ENCODE peak calls at places on chromosome 12, in five cellular contexts. W is effector memory CD4-positive, alpha-beta T cell; S is stimulated activated CD8-positive, alpha-beta memory T cell treated with anti-CD3 and anti-CD28 coated beads, Interleukin-4, amount 100 ng/mL, for 4 hours; H is activated CD4-positive, alpha-beta T cell treated with anti-CD3 and anti-CD28 coated beads, Interleukin-2, amount 50 U/mL, for 1 hour; R is brain pericyte. I is an unnamed sample.

GRCh38 chr12:70989232-70989631 is 68.7 kb upstream of the PTPRR start:
- DNase-seq in W (no peak), S (no peak), H (no peak), R (no peak), I (no peak)

GRCh38 chr12:52419656-52420055 is 13.5 kb upstream of the KRT82 start:
- DNase-seq in W (no peak), S (no peak), H (no peak), R (no peak), I (no peak)

GRCh38 chr12:93376436-93377251 is 1.1 kb upstream of the NUDT4 start:
- DNase-seq in W (no peak), S (no peak), H (no peak), R (no peak), I (no peak)

GRCh38 chr12:12327802-12328201 is 22.2 kb downstream of the MANSC1 start:
- DNase-seq in W (no peak), S (no peak), H (no peak), R (no peak), I (peak; percentile 36)

GRCh38 chr12:57089259-57090245 is 638 bp downstream of the NAB2 start:
- DNase-seq in W (peak; percentile 32), S (no peak), H (peak; percentile 40), R (no peak), I (peak; percentile 47)

GRCh38 chr12:119406322-119406721 is 71.8 kb downstream of the CCDC60 start:
- DNase-seq in W (no peak), S (no peak), H (no peak), R (no peak), I (no peak)

GRCh38 chr12:10810068-10810467 is at the start of gene TAS2R9:
- DNase-seq in W (no peak), S (no peak), H (no peak), R (no peak), I (no peak)

GRCh38 chr12:64618953-64619590 is 8.8 kb downstream of the RASSF3 start:
- DNase-seq in W (no peak), S (no peak), H (no peak), R (no peak), I (peak; percentile 19)

GRCh38 chr12:58500399-58500798 is 419.9 kb downstream of the LRIG3 start:
- DNase-seq in W (no peak), S (no peak), H (no peak), R (no peak), I (no peak)

GRCh38 chr12:14664434-14665023 is 31.9 kb downstream of the GUCY2C start:
- DNase-seq in W (peak; percentile 24), S (no peak), H (peak; percentile 37), R (no peak), I (peak; percentile 45)

GRCh38 chr12:132018193-132018916 is 68.6 kb downstream of the EP400 start:
- DNase-seq in W (no peak), S (no peak), H (no peak), R (no peak), I (no peak)

GRCh38 chr12:28089363-28089762 is 100.9 kb upstream of the CCDC91 start:
- DNase-seq in W (no peak), S (no peak), H (no peak), R (no peak), I (peak; percentile 47)

GRCh38 chr12:114443607-114444421 is 37.9 kb upstream of the TBX5 start:
- DNase-seq in W (no peak), S (no peak), H (no peak), R (no peak), I (no peak)

GRCh38 chr12:54056110-54056509 is 2.5 kb downstream of the HOXC4 start:
- DNase-seq in W (no peak), S (no peak), H (no peak), R (no peak), I (no peak)

GRCh38 chr12:89235189-89235993 is 116.9 kb downstream of the DUSP6 start:
- DNase-seq in W (no peak), S (no peak), H (no peak), R (no peak), I (no peak)

GRCh38 chr12:54383041-54383609 is 1.4 kb downstream of the ZNF385A start:
- DNase-seq in W (no peak), S (no peak), H (no peak), R (peak; percentile 81), I (peak; percentile 89)

GRCh38 chr12:73902270-73902669 is 635.4 kb upstream of the ATXN7L3B start:
- DNase-seq in W (no peak), S (no peak), H (no peak), R (no peak), I (no peak)

GRCh38 chr12:40889329-40889728 is 197.1 kb downstream of the CNTN1 start:
- DNase-seq in W (no peak), S (no peak), H (no peak), R (no peak), I (no peak)

GRCh38 chr12:32457251-32458025 is 58.1 kb downstream of the FGD4 start:
- DNase-seq in W (no peak), S (no peak), H (no peak), R (no peak), I (no peak)

GRCh38 chr12:126353604-126354003 is 1288.4 kb downstream of the AACS start:
- DNase-seq in W (no peak), S (no peak), H (no peak), R (no peak), I (no peak)